ENCODE peak calls at places on chromosome 16, in eight cellular contexts. One of them, this sample, is unnamed.

GRCh38 chr16:82504811-82505210 is 122.0 kb upstream of the CDH13 start:
- DNase-seq in right atrium auricular region: no peak
- DNase-seq in WTC11: no peak
- DNase-seq in HCT116: no peak
- DNase-seq in NCI-H446: no peak
- DNase-seq in mucosa of gallbladder: peak
- DNase-seq in AG09309: no peak
- DNase-seq in activated naive CD8-positive, alpha-beta T cell treated with anti-CD3 and anti-CD28 coated beads, Interleukin-2, amount 50 U/mL, for 24 hours: no peak
- DNase-seq in this sample: no peak

GRCh38 chr16:31710134-31710533 is 163.5 kb upstream of the ZNF267 start:
- DNase-seq in right atrium auricular region: no peak
- DNase-seq in WTC11: no peak
- DNase-seq in HCT116: no peak
- DNase-seq in NCI-H446: no peak
- DNase-seq in mucosa of gallbladder: no peak
- DNase-seq in AG09309: no peak
- DNase-seq in activated naive CD8-positive, alpha-beta T cell treated with anti-CD3 and anti-CD28 coated beads, Interleukin-2, amount 50 U/mL, for 24 hours: no peak
- DNase-seq in this sample: no peak

GRCh38 chr16:81497690-81498089 is 53.1 kb downstream of the CMIP start:
- DNase-seq in right atrium auricular region: no peak
- DNase-seq in WTC11: no peak
- DNase-seq in HCT116: no peak
- DNase-seq in NCI-H446: no peak
- DNase-seq in mucosa of gallbladder: no peak
- DNase-seq in AG09309: no peak
- DNase-seq in activated naive CD8-positive, alpha-beta T cell treated with anti-CD3 and anti-CD28 coated beads, Interleukin-2, amount 50 U/mL, for 24 hours: no peak
- DNase-seq in this sample: no peak

GRCh38 chr16:50826797-50827316 is 85.0 kb downstream of the CYLD start:
- DNase-seq in right atrium auricular region: no peak
- DNase-seq in WTC11: no peak
- DNase-seq in HCT116: no peak
- DNase-seq in NCI-H446: no peak
- DNase-seq in mucosa of gallbladder: no peak
- DNase-seq in AG09309: no peak
- DNase-seq in activated naive CD8-positive, alpha-beta T cell treated with anti-CD3 and anti-CD28 coated beads, Interleukin-2, amount 50 U/mL, for 24 hours: no peak
- DNase-seq in this sample: no peak

GRCh38 chr16:13835935-13836334 is 84.0 kb upstream of the ERCC4 start:
- DNase-seq in right atrium auricular region: no peak
- DNase-seq in WTC11: no peak
- DNase-seq in HCT116: no peak
- DNase-seq in NCI-H446: no peak
- DNase-seq in mucosa of gallbladder: no peak
- DNase-seq in AG09309: no peak
- DNase-seq in activated naive CD8-positive, alpha-beta T cell treated with anti-CD3 and anti-CD28 coated beads, Interleukin-2, amount 50 U/mL, for 24 hours: no peak
- DNase-seq in this sample: no peak

GRCh38 chr16:1308036-1308976 is 1.1 kb upstream of the UBE2I start:
- DNase-seq in right atrium auricular region: no peak
- DNase-seq in WTC11: no peak
- DNase-seq in HCT116: peak
- DNase-seq in NCI-H446: no peak
- DNase-seq in mucosa of gallbladder: no peak
- DNase-seq in AG09309: no peak
- DNase-seq in activated naive CD8-positive, alpha-beta T cell treated with anti-CD3 and anti-CD28 coated beads, Interleukin-2, amount 50 U/mL, for 24 hours: no peak
- DNase-seq in this sample: peak

GRCh38 chr16:47848481-47849109 is 307.2 kb downstream of the ABCC12 start:
- DNase-seq in right atrium auricular region: no peak
- DNase-seq in WTC11: no peak
- DNase-seq in HCT116: no peak
- DNase-seq in NCI-H446: no peak
- DNase-seq in mucosa of gallbladder: peak
- DNase-seq in AG09309: no peak
- DNase-seq in activated naive CD8-positive, alpha-beta T cell treated with anti-CD3 and anti-CD28 coated beads, Interleukin-2, amount 50 U/mL, for 24 hours: no peak
- DNase-seq in this sample: peak

GRCh38 chr16:608019-608418 is 18.2 kb downstream of the RAB40C start:
- DNase-seq in right atrium auricular region: no peak
- DNase-seq in WTC11: no peak
- DNase-seq in HCT116: no peak
- DNase-seq in NCI-H446: no peak
- DNase-seq in mucosa of gallbladder: no peak
- DNase-seq in AG09309: no peak
- DNase-seq in activated naive CD8-positive, alpha-beta T cell treated with anti-CD3 and anti-CD28 coated beads, Interleukin-2, amount 50 U/mL, for 24 hours: peak
- DNase-seq in this sample: no peak

GRCh38 chr16:2857451-2858244 is at the start of gene PRSS22:
- DNase-seq in right atrium auricular region: no peak
- DNase-seq in WTC11: peak
- DNase-seq in HCT116: no peak
- DNase-seq in NCI-H446: no peak
- DNase-seq in mucosa of gallbladder: peak
- DNase-seq in AG09309: no peak
- DNase-seq in activated naive CD8-positive, alpha-beta T cell treated with anti-CD3 and anti-CD28 coated beads, Interleukin-2, amount 50 U/mL, for 24 hours: no peak
- DNase-seq in this sample: peak

GRCh38 chr16:29876578-29877249 is 13.7 kb upstream of the CDIPT start:
- DNase-seq in right atrium auricular region: no peak
- DNase-seq in WTC11: peak
- DNase-seq in HCT116: no peak
- DNase-seq in NCI-H446: no peak
- DNase-seq in mucosa of gallbladder: no peak
- DNase-seq in AG09309: no peak
- DNase-seq in activated naive CD8-positive, alpha-beta T cell treated with anti-CD3 and anti-CD28 coated beads, Interleukin-2, amount 50 U/mL, for 24 hours: peak
- DNase-seq in this sample: peak

GRCh38 chr16:1580956-1581355 is 30.9 kb downstream of the IFT140 start:
- DNase-seq in right atrium auricular region: no peak
- DNase-seq in WTC11: no peak
- DNase-seq in HCT116: no peak
- DNase-seq in NCI-H446: peak
- DNase-seq in mucosa of gallbladder: no peak
- DNase-seq in AG09309: no peak
- DNase-seq in activated naive CD8-positive, alpha-beta T cell treated with anti-CD3 and anti-CD28 coated beads, Interleukin-2, amount 50 U/mL, for 24 hours: no peak
- DNase-seq in this sample: no peak

GRCh38 chr16:29745853-29746345 is at the start of gene C16orf54:
- DNase-seq in right atrium auricular region: peak
- DNase-seq in WTC11: no peak
- DNase-seq in HCT116: no peak
- DNase-seq in NCI-H446: no peak
- DNase-seq in mucosa of gallbladder: peak
- DNase-seq in AG09309: no peak
- DNase-seq in activated naive CD8-positive, alpha-beta T cell treated with anti-CD3 and anti-CD28 coated beads, Interleukin-2, amount 50 U/mL, for 24 hours: peak
- DNase-seq in this sample: no peak

GRCh38 chr16:20814761-20815160 is 8.4 kb downstream of the REXO5 start:
- DNase-seq in right atrium auricular region: no peak
- DNase-seq in WTC11: no peak
- DNase-seq in HCT116: no peak
- DNase-seq in NCI-H446: peak
- DNase-seq in mucosa of gallbladder: no peak
- DNase-seq in AG09309: no peak
- DNase-seq in activated naive CD8-positive, alpha-beta T cell treated with anti-CD3 and anti-CD28 coated beads, Interleukin-2, amount 50 U/mL, for 24 hours: no peak
- DNase-seq in this sample: no peak

GRCh38 chr16:76118344-76118743 is 158.9 kb upstream of the CNTNAP4 start:
- DNase-seq in right atrium auricular region: no peak
- DNase-seq in WTC11: no peak
- DNase-seq in HCT116: no peak
- DNase-seq in NCI-H446: no peak
- DNase-seq in mucosa of gallbladder: no peak
- DNase-seq in AG09309: no peak
- DNase-seq in activated naive CD8-positive, alpha-beta T cell treated with anti-CD3 and anti-CD28 coated beads, Interleukin-2, amount 50 U/mL, for 24 hours: no peak
- DNase-seq in this sample: no peak

GRCh38 chr16:71499775-71500364 is 10.7 kb upstream of the ZNF19 start:
- DNase-seq in right atrium auricular region: no peak
- DNase-seq in WTC11: peak
- DNase-seq in HCT116: peak
- DNase-seq in NCI-H446: peak
- DNase-seq in mucosa of gallbladder: peak
- DNase-seq in AG09309: no peak
- DNase-seq in activated naive CD8-positive, alpha-beta T cell treated with anti-CD3 and anti-CD28 coated beads, Interleukin-2, amount 50 U/mL, for 24 hours: peak
- DNase-seq in this sample: peak

GRCh38 chr16:61195006-61195405 is 841.2 kb downstream of the CDH8 start:
- DNase-seq in right atrium auricular region: no peak
- DNase-seq in WTC11: no peak
- DNase-seq in HCT116: no peak
- DNase-seq in NCI-H446: no peak
- DNase-seq in mucosa of gallbladder: no peak
- DNase-seq in AG09309: no peak
- DNase-seq in activated naive CD8-positive, alpha-beta T cell treated with anti-CD3 and anti-CD28 coated beads, Interleukin-2, amount 50 U/mL, for 24 hours: no peak
- DNase-seq in this sample: no peak

This sample was measured in ELF-1.